ENCODE peak calls at places on chromosomes 13 and 19, in four cellular contexts. B, K, T and P are unnamed samples.

GRCh38 chr19:43555185-43555770 is 20.0 kb downstream of the XRCC1 start:
- DNase-seq in K (peak; percentile 58), T (peak; percentile 68), B (no peak), P (peak; percentile 82)

GRCh38 chr13:22278336-22278929 is 607.6 kb downstream of the FGF9 start:
- DNase-seq in T (no peak), K (no peak), B (no peak), P (peak; percentile 73)

GRCh38 chr19:44904426-44904994 is 1.1 kb upstream of the APOE start:
- DNase-seq in B (no peak), T (no peak), K (no peak), P (peak; percentile 24)

GRCh38 chr19:52922841-52923781 is at the start of gene ZNF888:
- DNase-seq in B (peak; percentile 94), T (peak; percentile 82), K (peak; percentile 85), P (peak; percentile 92)

GRCh38 chr19:50728084-50728737 is 5.0 kb downstream of the CLEC11A start:
- DNase-seq in T (peak; percentile 63), K (peak; percentile 74), B (peak; percentile 88), P (peak; percentile 95)

GRCh38 chr19:50040967-50041366 is 15.2 kb downstream of the ZNF473 start:
- DNase-seq in B (no peak), K (no peak), T (no peak), P (no peak)

GRCh38 chr13:111926501-111927180 is 140.3 kb upstream of the SOX1 start:
- DNase-seq in K (no peak), B (no peak), T (no peak), P (no peak)

GRCh38 chr19:56725829-56726424 is 54.4 kb upstream of the ZNF835 start:
- DNase-seq in T (no peak), B (no peak), K (no peak), P (no peak)

GRCh38 chr13:63463782-63464610 is 2048.3 kb upstream of the PCDH20 start:
- DNase-seq in B (no peak), T (no peak), K (no peak), P (no peak)

GRCh38 chr19:4939466-4939865 is 29.4 kb upstream of the KDM4B start:
- DNase-seq in K (no peak), B (no peak), T (no peak), P (no peak)

GRCh38 chr13:49651775-49652690 is 23.7 kb downstream of the ARL11 start:
- DNase-seq in T (no peak), K (peak; percentile 74), B (no peak), P (no peak)

GRCh38 chr13:23443878-23444277 is 10.4 kb upstream of the SACS start:
- DNase-seq in K (no peak), T (no peak), B (no peak), P (no peak)

GRCh38 chr19:13195678-13196077 is 45.5 kb downstream of the IER2 start:
- DNase-seq in T (no peak), K (no peak), B (no peak), P (peak; percentile 79)

GRCh38 chr19:50202399-50202798 is 1.0 kb upstream of the MYH14 start:
- DNase-seq in K (no peak), B (no peak), T (no peak), P (no peak)

GRCh38 chr13:44822291-44822690 is 167.0 kb downstream of the NUFIP1 start:
- DNase-seq in T (peak; percentile 73), K (no peak), B (no peak), P (no peak)

GRCh38 chr13:43005460-43006236 is 13.6 kb upstream of the EPSTI1 start:
- DNase-seq in K (no peak), T (no peak), B (no peak), P (no peak)

GRCh38 chr19:54186934-54187381 is 2.4 kb downstream of the MBOAT7 start:
- DNase-seq in K (peak; percentile 29), B (no peak), T (no peak), P (no peak)

GRCh38 chr13:50115695-50116094 is 100.5 kb downstream of the KCNRG start:
- DNase-seq in T (no peak), K (no peak), B (no peak), P (no peak)

GRCh38 chr19:6801397-6802086 is 29.0 kb downstream of the VAV1 start:
- DNase-seq in K (peak; percentile 58), B (peak; percentile 87), T (no peak), P (no peak)

GRCh38 chr19:40279120-40279551 is 6.0 kb downstream of the AKT2 start:
- DNase-seq in B (peak; percentile 87), K (peak; percentile 72), T (peak; percentile 18), P (no peak)

GRCh38 chr19:33957804-33958203 is 161.1 kb downstream of the KCTD15 start:
- DNase-seq in B (no peak), T (no peak), K (no peak), P (no peak)

GRCh38 chr19:4519521-4520277 is 1.4 kb upstream of the PLIN4 start:
- DNase-seq in K (no peak), T (no peak), B (no peak), P (no peak)

GRCh38 chr13:42405665-42406390 is 133.9 kb downstream of the AKAP11 start:
- DNase-seq in T (peak; percentile 81), K (no peak), B (no peak), P (no peak)

GRCh38 chr13:96804186-96804585 is 190.1 kb downstream of the OXGR1 start:
- DNase-seq in K (no peak), T (no peak), B (no peak), P (no peak)
- H3K27ac ChIP-seq in K (no peak overlapping the region), T (no peak overlapping the region), B (no peak overlapping the region), P (no peak overlapping the region)

DNA sequence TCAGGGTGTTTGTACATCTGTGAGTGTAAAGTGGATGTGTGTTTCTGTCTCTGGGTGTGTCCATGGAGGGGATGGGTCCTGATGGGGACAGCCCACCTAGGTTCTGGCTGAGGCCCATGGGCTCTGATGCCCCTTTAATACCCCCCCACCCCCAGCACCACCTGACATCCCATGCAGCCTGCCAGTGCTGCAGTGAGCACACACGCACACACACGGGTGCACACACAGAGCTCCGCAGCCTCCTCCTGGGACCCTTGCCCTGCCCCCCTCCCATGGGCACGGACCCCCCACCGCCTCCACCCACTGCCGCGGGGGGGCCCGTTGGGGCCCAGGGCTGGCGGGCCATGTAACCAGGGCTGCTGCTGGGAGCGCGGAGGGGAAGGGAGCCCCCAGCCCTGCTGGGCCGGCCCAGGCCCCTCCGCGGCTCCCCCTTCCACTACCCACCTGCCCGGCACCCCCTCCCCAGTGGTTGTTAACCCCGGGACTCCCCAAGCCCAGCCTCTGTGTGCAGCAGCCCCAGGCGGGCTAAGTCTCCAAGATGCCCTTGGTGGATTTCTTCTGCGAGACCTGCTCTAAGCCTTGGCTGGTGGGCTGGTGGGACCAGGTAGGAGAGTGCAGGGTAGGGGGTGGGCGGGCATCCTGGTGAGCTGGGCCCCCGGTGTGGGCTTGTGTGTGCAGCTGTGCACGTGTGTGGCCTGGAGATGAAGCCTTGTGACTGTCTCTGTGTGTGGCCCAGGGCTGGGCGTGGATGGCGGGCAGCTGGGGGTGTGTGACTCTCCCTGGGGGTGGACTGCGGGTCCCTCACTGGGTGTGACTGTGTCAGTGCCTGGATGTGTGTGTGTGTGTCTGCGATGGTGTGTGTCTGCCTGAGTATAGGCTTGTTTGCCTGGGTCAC is 32.6 kb downstream of the PDE4A start:
- DNase-seq in K (no peak), B (no peak), T (no peak), P (no peak)
- H3K27ac ChIP-seq in K (no peak overlapping the region), B (no peak overlapping the region), T (no peak overlapping the region), P (no peak overlapping the region)

GRCh38 chr13:46745062-46745461 is 51.9 kb downstream of the ESD start:
- DNase-seq in K (no peak), T (no peak), B (no peak), P (no peak)
- H3K27ac ChIP-seq in K (no peak overlapping the region), T (no peak overlapping the region), B (no peak overlapping the region), P (no peak overlapping the region)

DNA sequence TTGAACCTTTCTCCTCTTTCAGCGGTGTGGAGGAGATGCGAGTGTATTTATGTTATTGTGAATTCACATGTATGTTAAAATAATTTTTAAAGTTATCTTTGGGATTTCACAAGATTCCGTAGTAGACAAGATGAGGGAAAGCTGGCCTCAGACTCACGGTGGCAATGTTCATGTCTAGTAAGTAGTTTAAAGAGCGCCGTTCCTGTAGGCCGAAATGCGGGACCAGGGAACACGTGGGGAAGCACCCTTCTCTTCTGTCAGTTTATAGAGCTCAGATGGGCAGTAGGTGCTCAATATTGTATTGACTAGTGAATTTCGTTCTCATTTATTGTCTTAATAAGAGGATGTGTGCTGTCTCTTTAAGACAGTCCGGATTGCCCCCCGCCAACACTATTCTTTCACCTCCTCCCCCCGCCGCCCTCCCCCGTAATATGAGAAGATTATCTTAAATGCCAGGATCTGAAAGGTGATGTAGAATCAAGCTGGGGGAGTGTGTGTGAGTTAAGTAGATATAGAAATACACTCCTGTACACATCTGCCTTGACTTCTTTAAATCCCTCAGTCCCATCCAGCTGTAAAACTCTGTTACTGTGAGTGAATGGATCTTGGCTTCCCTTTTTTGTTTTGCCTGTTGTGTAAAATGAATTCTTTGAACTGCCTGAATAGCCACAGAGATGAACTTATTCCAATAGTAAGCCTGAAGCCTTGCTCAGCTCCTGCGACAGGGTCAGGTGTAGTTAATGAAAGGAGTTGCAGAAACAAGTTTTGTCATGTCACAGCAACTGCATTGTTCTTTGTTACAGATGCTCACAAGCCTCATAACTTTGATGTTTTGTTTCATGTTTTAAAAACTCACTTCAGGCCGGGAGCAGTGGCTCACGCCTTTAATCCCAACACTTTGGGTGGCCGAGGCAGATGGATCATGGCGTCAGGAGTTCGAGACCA is 1.2 kb downstream of the LAMP1 start:
- DNase-seq in K (no peak), T (no peak), B (no peak), P (no peak)
- H3K27ac ChIP-seq in K (peak overlapping the region; percentile 98), T (peak overlapping the region; percentile 65), B (peak overlapping the region; percentile 95), P (no peak overlapping the region)

DNA sequence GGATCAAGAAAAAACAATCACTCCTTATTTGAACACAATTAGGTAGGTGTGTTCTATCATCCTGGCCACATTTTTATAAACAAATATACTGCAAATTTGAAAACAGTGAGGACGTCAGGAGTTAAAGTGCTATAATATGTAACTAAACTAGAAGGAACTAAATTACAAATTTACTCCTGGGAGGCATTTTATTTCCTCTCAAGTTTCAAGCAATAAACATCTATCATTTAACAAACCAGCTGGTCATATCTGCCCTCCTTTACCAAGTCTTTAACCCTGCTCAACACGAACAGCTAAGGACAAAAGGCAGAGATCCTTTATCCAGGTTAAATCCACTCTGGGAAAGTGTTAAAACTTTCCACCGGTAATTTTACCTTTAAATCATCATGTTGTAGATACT is 26.5 kb downstream of the ANKRD10 start:
- DNase-seq in K (no peak), T (no peak), B (no peak), P (no peak)
- H3K27ac ChIP-seq in K (peak overlapping the region; percentile 67), T (no peak overlapping the region), B (peak overlapping the region; percentile 32), P (peak overlapping the region; percentile 81)

GRCh38 chr13:110301606-110302131 is 5.3 kb downstream of the COL4A1 start:
- DNase-seq in T (peak; percentile 80), B (no peak), K (no peak), P (peak; percentile 46)

GRCh38 chr13:110303644-110304043 is 3.3 kb downstream of the COL4A1 start:
- DNase-seq in B (no peak), T (no peak), K (no peak), P (no peak)

GRCh38 chr13:110301083-110301482 is 5.9 kb downstream of the COL4A1 start:
- DNase-seq in K (no peak), B (no peak), T (no peak), P (no peak)

GRCh38 chr13:110302986-110303385 is 4.0 kb downstream of the COL4A1 start:
- DNase-seq in T (no peak), K (no peak), B (no peak), P (no peak)

GRCh38 chr13:110302154-110302553 is 4.8 kb downstream of the COL4A1 start:
- DNase-seq in B (no peak), K (no peak), T (no peak), P (no peak)
- H3K27ac ChIP-seq in B (peak overlapping the region; percentile 97), K (peak overlapping the region; percentile 14), T (peak overlapping the region; percentile 78), P (no peak overlapping the region)